ENCODE peak calls at places on chromosomes 11 and 22, in five cellular contexts. W is neural progenitor cell; B is astrocyte of the spinal cord; X is activated CD4-positive, alpha-beta T cell treated with anti-CD3 and anti-CD28 coated beads for 24 hours; U is GM03348. S is an unnamed sample.

GRCh38 chr11:46896719-46897406 is 21.5 kb downstream of the LRP4 start:
- DNase-seq in B (peak), U (no peak), W (peak), X (no peak), S (no peak)

GRCh38 chr11:129696309-129696989 is 119.2 kb upstream of the TMEM45B start:
- DNase-seq in W (no peak), U (no peak), X (no peak), B (no peak), S (no peak)

GRCh38 chr11:128502736-128503135 is 84.6 kb downstream of the ETS1 start:
- DNase-seq in W (no peak), U (no peak), X (no peak), B (peak), S (no peak)

GRCh38 chr11:94537051-94537600 is 6.6 kb upstream of the FUT4 start:
- DNase-seq in U (peak), W (no peak), B (peak), X (no peak), S (no peak)

GRCh38 chr11:1458340-1459218 is 28.0 kb downstream of the MOB2 start:
- DNase-seq in W (peak), X (no peak), U (peak), B (no peak), S (peak)

GRCh38 chr11:62433553-62434301 is 14.9 kb downstream of the SCGB1A1 start:
- DNase-seq in B (no peak), U (no peak), X (no peak), W (no peak), S (no peak)

GRCh38 chr11:69101100-69101791 is 52.5 kb downstream of the TPCN2 start:
- DNase-seq in W (peak), B (peak), U (peak), X (peak), S (no peak)

GRCh38 chr11:120344302-120345004 is 8.2 kb downstream of the ARHGEF12 start:
- DNase-seq in X (no peak), B (peak), U (peak), W (no peak), S (no peak)

GRCh38 chr22:46622081-46622521 is 1.9 kb downstream of the GRAMD4 start:
- DNase-seq in X (no peak), W (no peak), U (no peak), B (no peak), S (no peak)

GRCh38 chr22:17921871-17922821 is 102.2 kb downstream of the MICAL3 start:
- DNase-seq in X (no peak), W (peak), B (no peak), U (no peak), S (no peak)

GRCh38 chr11:124470516-124471231 is 25.2 kb upstream of the OR8B8 start:
- DNase-seq in U (no peak), B (no peak), X (no peak), W (no peak), S (no peak)

GRCh38 chr22:23888615-23889401 is 5.4 kb upstream of the MIF start:
- DNase-seq in U (peak), X (no peak), W (peak), B (peak), S (no peak)